ENCODE peak calls at places on chromosomes 7 and 10, in four cellular contexts. One of them, this sample, is unnamed.

GRCh38 chr7:154984601-154985188 is 18.2 kb downstream of the PAXIP1 start:
- DNase-seq in dorsolateral prefrontal cortex: no peak
- DNase-seq in A549: no peak
- DNase-seq in lower leg skin: no peak
- DNase-seq in this sample: no peak

GRCh38 chr7:72405389-72405788 is 6.7 kb downstream of the CALN1 start:
- DNase-seq in dorsolateral prefrontal cortex: peak; percentile 74
- DNase-seq in A549: no peak
- DNase-seq in lower leg skin: no peak
- DNase-seq in this sample: no peak

GRCh38 chr10:31630866-31631567 is 297.6 kb downstream of the ARHGAP12 start:
- DNase-seq in dorsolateral prefrontal cortex: no peak
- DNase-seq in A549: no peak
- DNase-seq in lower leg skin: no peak
- DNase-seq in this sample: no peak

GRCh38 chr7:70670288-70670687 is 461.7 kb upstream of the GALNT17 start:
- DNase-seq in dorsolateral prefrontal cortex: no peak
- DNase-seq in A549: no peak
- DNase-seq in lower leg skin: no peak
- DNase-seq in this sample: no peak

GRCh38 chr7:115475774-115476407 is 554.0 kb downstream of the MDFIC start:
- DNase-seq in dorsolateral prefrontal cortex: no peak
- DNase-seq in A549: no peak
- DNase-seq in lower leg skin: no peak
- DNase-seq in this sample: no peak

GRCh38 chr10:117496616-117497028 is 45.9 kb upstream of the EMX2 start:
- DNase-seq in dorsolateral prefrontal cortex: peak; percentile 52
- DNase-seq in A549: peak; percentile 81
- DNase-seq in lower leg skin: peak; percentile 96
- DNase-seq in this sample: peak; percentile 56

GRCh38 chr10:44437837-44438752 is 53.2 kb upstream of the CXCL12 start:
- DNase-seq in dorsolateral prefrontal cortex: no peak
- DNase-seq in A549: no peak
- DNase-seq in lower leg skin: peak; percentile 75
- DNase-seq in this sample: no peak

GRCh38 chr7:74143383-74143782 is 30.8 kb upstream of the EIF4H start:
- DNase-seq in dorsolateral prefrontal cortex: no peak
- DNase-seq in A549: no peak
- DNase-seq in lower leg skin: no peak
- DNase-seq in this sample: no peak

GRCh38 chr10:81728692-81729091 is 146.3 kb upstream of the NRG3 start:
- DNase-seq in dorsolateral prefrontal cortex: no peak
- DNase-seq in A549: no peak
- DNase-seq in lower leg skin: no peak
- DNase-seq in this sample: no peak

GRCh38 chr7:114944742-114945625 is 23.1 kb downstream of the MDFIC start:
- DNase-seq in dorsolateral prefrontal cortex: no peak
- DNase-seq in A549: no peak
- DNase-seq in lower leg skin: peak; percentile 89
- DNase-seq in this sample: peak; percentile 84

GRCh38 chr7:80736371-80736770 is 97.9 kb downstream of the CD36 start:
- DNase-seq in dorsolateral prefrontal cortex: no peak
- DNase-seq in A549: no peak
- DNase-seq in lower leg skin: no peak
- DNase-seq in this sample: no peak

GRCh38 chr10:98748298-98748697 is 301.6 kb upstream of the HPS1 start:
- DNase-seq in dorsolateral prefrontal cortex: no peak
- DNase-seq in A549: peak; percentile 40
- DNase-seq in lower leg skin: no peak
- DNase-seq in this sample: peak; percentile 5

GRCh38 chr7:37833107-37833817 is 15.1 kb upstream of the NME8 start:
- DNase-seq in dorsolateral prefrontal cortex: peak; percentile 44
- DNase-seq in A549: peak; percentile 73
- DNase-seq in lower leg skin: no peak
- DNase-seq in this sample: peak; percentile 2

GRCh38 chr10:35685402-35685801 is 43.3 kb upstream of the FZD8 start:
- DNase-seq in dorsolateral prefrontal cortex: no peak
- DNase-seq in A549: peak; percentile 14
- DNase-seq in lower leg skin: no peak
- DNase-seq in this sample: no peak

GRCh38 chr10:5033061-5033770 is 29.6 kb upstream of the AKR1C2 start:
- DNase-seq in dorsolateral prefrontal cortex: no peak
- DNase-seq in A549: peak; percentile 50
- DNase-seq in lower leg skin: no peak
- DNase-seq in this sample: peak; percentile 22

GRCh38 chr10:105952153-105952552 is 1212.4 kb downstream of the SORCS1 start:
- DNase-seq in dorsolateral prefrontal cortex: no peak
- DNase-seq in A549: no peak
- DNase-seq in lower leg skin: no peak
- DNase-seq in this sample: no peak

GRCh38 chr7:55448526-55448925 is 83.4 kb downstream of the LANCL2 start:
- DNase-seq in dorsolateral prefrontal cortex: no peak
- DNase-seq in A549: no peak
- DNase-seq in lower leg skin: no peak
- DNase-seq in this sample: no peak

GRCh38 chr7:105978035-105978434 is 15.0 kb downstream of the CDHR3 start:
- DNase-seq in dorsolateral prefrontal cortex: no peak
- DNase-seq in A549: no peak
- DNase-seq in lower leg skin: peak; percentile 39
- DNase-seq in this sample: no peak

GRCh38 chr7:127905491-127906330 is 125.5 kb downstream of the LRRC4 start:
- DNase-seq in dorsolateral prefrontal cortex: no peak
- DNase-seq in A549: no peak
- DNase-seq in lower leg skin: no peak
- DNase-seq in this sample: no peak

GRCh38 chr10:21614000-21614399 is 80.0 kb downstream of the MLLT10 start:
- DNase-seq in dorsolateral prefrontal cortex: no peak
- DNase-seq in A549: no peak
- DNase-seq in lower leg skin: no peak
- DNase-seq in this sample: no peak

GRCh38 chr7:4143511-4144160 is 538.5 kb upstream of the FOXK1 start:
- DNase-seq in dorsolateral prefrontal cortex: no peak
- DNase-seq in A549: no peak
- DNase-seq in lower leg skin: no peak
- DNase-seq in this sample: no peak

GRCh38 chr10:3325954-3326353 is 153.4 kb upstream of the PITRM1 start:
- DNase-seq in dorsolateral prefrontal cortex: no peak
- DNase-seq in A549: no peak
- DNase-seq in lower leg skin: no peak
- DNase-seq in this sample: no peak

GRCh38 chr7:158393926-158394625 is 193.5 kb downstream of the PTPRN2 start:
- DNase-seq in dorsolateral prefrontal cortex: no peak
- DNase-seq in A549: no peak
- DNase-seq in lower leg skin: no peak
- DNase-seq in this sample: no peak

GRCh38 chr10:109456566-109457361 is 466.5 kb downstream of the XPNPEP1 start:
- DNase-seq in dorsolateral prefrontal cortex: no peak
- DNase-seq in A549: no peak
- DNase-seq in lower leg skin: no peak
- DNase-seq in this sample: no peak

GRCh38 chr7:79462334-79462733 is 8.9 kb upstream of the MAGI2 start:
- DNase-seq in dorsolateral prefrontal cortex: no peak
- DNase-seq in A549: peak; percentile 22
- DNase-seq in lower leg skin: no peak
- DNase-seq in this sample: no peak

GRCh38 chr10:75770634-75771081 is 339.2 kb downstream of the LRMDA start:
- DNase-seq in dorsolateral prefrontal cortex: no peak
- DNase-seq in A549: no peak
- DNase-seq in lower leg skin: no peak
- DNase-seq in this sample: no peak

GRCh38 chr7:154255324-154255723 is 203.1 kb downstream of the DPP6 start:
- DNase-seq in dorsolateral prefrontal cortex: no peak
- DNase-seq in A549: no peak
- DNase-seq in lower leg skin: no peak
- DNase-seq in this sample: no peak

GRCh38 chr7:31398815-31399214 is 58.3 kb upstream of the NEUROD6 start:
- DNase-seq in dorsolateral prefrontal cortex: no peak
- DNase-seq in A549: peak; percentile 16
- DNase-seq in lower leg skin: no peak
- DNase-seq in this sample: no peak

GRCh38 chr10:61136151-61136550 is 192.2 kb upstream of the RHOBTB1 start:
- DNase-seq in dorsolateral prefrontal cortex: no peak
- DNase-seq in A549: peak; percentile 30
- DNase-seq in lower leg skin: no peak
- DNase-seq in this sample: no peak

GRCh38 chr7:108452707-108453106 is 3.5 kb downstream of the NRCAM start:
- DNase-seq in dorsolateral prefrontal cortex: no peak
- DNase-seq in A549: peak; percentile 63
- DNase-seq in lower leg skin: no peak
- DNase-seq in this sample: no peak

GRCh38 chr7:19754521-19755116 is 18.8 kb downstream of the TMEM196 start:
- DNase-seq in dorsolateral prefrontal cortex: no peak
- DNase-seq in A549: peak; percentile 49
- DNase-seq in lower leg skin: no peak
- DNase-seq in this sample: peak; percentile 12

GRCh38 chr7:130141858-130142653 is 63.1 kb downstream of the TMEM209 start:
- DNase-seq in dorsolateral prefrontal cortex: no peak
- DNase-seq in A549: no peak
- DNase-seq in lower leg skin: peak; percentile 79
- DNase-seq in this sample: no peak
- H3K4me3 ChIP-seq in dorsolateral prefrontal cortex: peak overlapping the region; percentile 56
- H3K4me3 ChIP-seq in A549: no peak overlapping the region
- H3K4me3 ChIP-seq in lower leg skin: peak overlapping the region; percentile 20
- H3K4me3 ChIP-seq in this sample: peak overlapping the region; percentile 23

GRCh38 chr7:21064698-21065648 is 278.3 kb upstream of the SP8 start:
- DNase-seq in dorsolateral prefrontal cortex: no peak
- DNase-seq in A549: peak; percentile 28
- DNase-seq in lower leg skin: no peak
- DNase-seq in this sample: no peak
- H3K4me3 ChIP-seq in dorsolateral prefrontal cortex: no peak overlapping the region
- H3K4me3 ChIP-seq in A549: no peak overlapping the region
- H3K4me3 ChIP-seq in lower leg skin: no peak overlapping the region
- H3K4me3 ChIP-seq in this sample: no peak overlapping the region

DNA sequence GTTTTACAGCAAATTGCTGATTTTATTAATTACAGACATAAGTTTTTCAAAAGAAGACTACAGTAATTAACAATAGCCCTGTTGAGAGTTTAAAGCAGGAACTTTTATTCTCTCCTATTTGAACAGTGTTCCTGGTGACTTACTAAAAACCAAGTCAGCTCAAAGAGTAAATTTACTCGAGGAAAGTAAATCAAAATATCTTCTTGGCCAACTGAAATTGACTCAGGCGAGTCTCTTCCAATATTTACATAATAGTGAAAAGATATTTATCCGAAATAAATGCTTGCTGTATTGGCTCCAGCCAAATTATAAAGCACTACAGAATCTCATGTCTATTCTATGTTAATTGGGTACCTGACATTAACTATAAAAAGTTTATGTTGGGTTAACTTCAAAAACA is 13.2 kb downstream of the CYTH3 start:
- DNase-seq in dorsolateral prefrontal cortex: no peak
- DNase-seq in A549: no peak
- DNase-seq in lower leg skin: no peak
- DNase-seq in this sample: no peak
- H3K4me3 ChIP-seq in dorsolateral prefrontal cortex: no peak overlapping the region
- H3K4me3 ChIP-seq in A549: no peak overlapping the region
- H3K4me3 ChIP-seq in lower leg skin: no peak overlapping the region
- H3K4me3 ChIP-seq in this sample: no peak overlapping the region

GRCh38 chr10:13831711-13832110 is 244.9 kb downstream of the PRPF18 start:
- DNase-seq in dorsolateral prefrontal cortex: no peak
- DNase-seq in A549: no peak
- DNase-seq in lower leg skin: no peak
- DNase-seq in this sample: no peak

GRCh38 chr10:13839030-13839429 is 252.3 kb downstream of the PRPF18 start:
- DNase-seq in dorsolateral prefrontal cortex: no peak
- DNase-seq in A549: no peak
- DNase-seq in lower leg skin: no peak
- DNase-seq in this sample: no peak

GRCh38 chr10:13837966-13838365 is 251.2 kb downstream of the PRPF18 start:
- DNase-seq in dorsolateral prefrontal cortex: no peak
- DNase-seq in A549: no peak
- DNase-seq in lower leg skin: no peak
- DNase-seq in this sample: no peak

GRCh38 chr10:13830385-13830784 is 243.6 kb downstream of the PRPF18 start:
- DNase-seq in dorsolateral prefrontal cortex: no peak
- DNase-seq in A549: no peak
- DNase-seq in lower leg skin: no peak
- DNase-seq in this sample: no peak

DNA sequence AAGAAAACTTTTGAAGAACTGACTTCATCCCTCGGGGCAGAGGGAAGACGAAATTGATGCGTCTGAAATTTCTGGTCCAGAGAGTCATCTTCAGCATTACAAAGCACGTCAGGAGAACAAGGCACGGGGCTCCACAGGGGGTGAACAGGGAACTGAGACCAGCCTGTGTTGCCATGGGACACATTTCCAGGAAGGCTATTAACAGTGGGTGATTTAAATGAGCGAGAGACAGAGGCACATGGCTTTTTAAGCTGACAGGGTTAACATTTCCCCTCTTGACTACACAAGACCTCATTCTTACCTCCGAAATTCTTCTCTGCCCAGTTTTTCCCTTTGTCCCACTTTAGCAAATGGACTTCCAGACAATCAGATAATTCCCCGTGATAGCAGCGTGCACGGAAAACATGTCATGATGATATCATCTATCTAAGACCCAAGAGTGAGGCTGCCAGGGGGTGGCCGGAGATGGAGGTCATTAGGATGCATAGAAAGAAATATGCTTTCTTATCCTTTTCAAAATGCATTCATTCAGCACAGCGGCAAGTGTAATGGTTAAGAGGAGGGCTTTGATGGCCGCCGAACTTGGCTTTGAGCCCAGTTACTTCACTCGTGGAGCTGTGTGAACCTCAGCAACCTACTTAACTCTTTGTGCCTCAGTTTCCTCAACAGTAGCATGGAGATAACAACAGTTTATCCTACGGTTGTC is 248.0 kb downstream of the PRPF18 start:
- DNase-seq in dorsolateral prefrontal cortex: no peak
- DNase-seq in A549: no peak
- DNase-seq in lower leg skin: no peak
- DNase-seq in this sample: no peak
- H3K4me3 ChIP-seq in dorsolateral prefrontal cortex: peak overlapping the region; percentile 8
- H3K4me3 ChIP-seq in A549: no peak overlapping the region
- H3K4me3 ChIP-seq in lower leg skin: no peak overlapping the region
- H3K4me3 ChIP-seq in this sample: no peak overlapping the region

GRCh38 chr10:127196955-127197432 is 603 bp upstream of the INSYN2A start:
- DNase-seq in dorsolateral prefrontal cortex: no peak
- DNase-seq in A549: no peak
- DNase-seq in lower leg skin: no peak
- DNase-seq in this sample: no peak
- H3K4me3 ChIP-seq in dorsolateral prefrontal cortex: peak overlapping the region; percentile 51
- H3K4me3 ChIP-seq in A549: peak overlapping the region; percentile 62
- H3K4me3 ChIP-seq in lower leg skin: no peak overlapping the region
- H3K4me3 ChIP-seq in this sample: peak overlapping the region; percentile 52

This sample was measured in HFF-Myc.